ENCODE peak calls at places on chromosome 14, in six cellular contexts. R, A, W, C, B and Q are unnamed samples.

GRCh38 chr14:58071341-58071740 is 80.7 kb downstream of the ARMH4 start:
- DNase-seq in R (no peak), A (no peak), W (no peak), C (no peak), B (no peak), Q (no peak)

GRCh38 chr14:101705733-101706508 is 55.6 kb upstream of the PPP2R5C start:
- DNase-seq in R (no peak), A (no peak), W (no peak), C (no peak), B (peak; percentile 66), Q (no peak)

GRCh38 chr14:22699801-22700564 is 55.8 kb upstream of the OR6J1 start:
- DNase-seq in R (no peak), A (no peak), W (peak; percentile 58), C (peak; percentile 100), B (no peak), Q (no peak)

GRCh38 chr14:92942136-92942535 is 19.2 kb downstream of the CHGA start:
- DNase-seq in R (no peak), A (no peak), W (no peak), C (no peak), B (no peak), Q (no peak)

GRCh38 chr14:36747411-36748184 is 85.9 kb downstream of the PAX9 start:
- DNase-seq in R (no peak), A (no peak), W (peak; percentile 15), C (peak; percentile 44), B (no peak), Q (no peak)

GRCh38 chr14:96735509-96735908 is 61.7 kb upstream of the VRK1 start:
- DNase-seq in R (no peak), A (no peak), W (no peak), C (no peak), B (no peak), Q (no peak)

GRCh38 chr14:56333361-56334279 is 215.4 kb downstream of the PELI2 start:
- DNase-seq in R (no peak), A (no peak), W (no peak), C (peak; percentile 13), B (no peak), Q (no peak)

GRCh38 chr14:69614592-69614991 is 3.2 kb downstream of the SUSD6 start:
- DNase-seq in R (peak; percentile 84), A (no peak), W (no peak), C (no peak), B (no peak), Q (no peak)

GRCh38 chr14:63840981-63841380 is 11.8 kb upstream of the SYNE2 start:
- DNase-seq in R (no peak), A (no peak), W (no peak), C (peak; percentile 44), B (peak; percentile 89), Q (no peak)

GRCh38 chr14:56172571-56172971 is 54.4 kb downstream of the PELI2 start:
- DNase-seq in R (no peak), A (no peak), W (no peak), C (no peak), B (no peak), Q (no peak)

GRCh38 chr14:83257466-83258439 is 1724.1 kb upstream of the SEL1L start:
- DNase-seq in R (no peak), A (no peak), W (no peak), C (no peak), B (no peak), Q (no peak)

GRCh38 chr14:99387880-99388279 is 92.8 kb downstream of the SETD3 start:
- DNase-seq in R (no peak), A (no peak), W (no peak), C (no peak), B (no peak), Q (no peak)

GRCh38 chr14:99793213-99794155 is at the start of gene EML1:
- DNase-seq in R (no peak), A (peak; percentile 95), W (peak; percentile 95), C (peak; percentile 41), B (peak; percentile 86), Q (peak; percentile 92)

GRCh38 chr14:52068741-52069616 is at the start of gene NID2:
- DNase-seq in R (no peak), A (peak; percentile 36), W (peak; percentile 32), C (peak; percentile 20), B (peak; percentile 92), Q (no peak)

GRCh38 chr14:99395904-99396530 is 84.6 kb downstream of the SETD3 start:
- DNase-seq in R (no peak), A (no peak), W (no peak), C (no peak), B (peak; percentile 33), Q (no peak)

GRCh38 chr14:71551291-71551955 is 380.8 kb upstream of the RGS6 start:
- DNase-seq in R (no peak), A (no peak), W (no peak), C (no peak), B (no peak), Q (no peak)

GRCh38 chr14:30389134-30389900 is 169.6 kb upstream of the G2E3 start:
- DNase-seq in R (no peak), A (no peak), W (no peak), C (no peak), B (no peak), Q (no peak)

GRCh38 chr14:57487771-57488170 is 5.9 kb downstream of the CCDC198 start:
- DNase-seq in R (no peak), A (no peak), W (no peak), C (no peak), B (no peak), Q (no peak)

GRCh38 chr14:34175574-34175973 is 224.7 kb upstream of the EGLN3 start:
- DNase-seq in R (peak; percentile 46), A (no peak), W (no peak), C (no peak), B (no peak), Q (no peak)

GRCh38 chr14:82414853-82415539 is 881.3 kb upstream of the SEL1L start:
- DNase-seq in R (no peak), A (no peak), W (no peak), C (no peak), B (no peak), Q (no peak)

GRCh38 chr14:61184117-61184516 is 97.0 kb downstream of the TMEM30B start:
- DNase-seq in R (no peak), A (no peak), W (no peak), C (no peak), B (no peak), Q (no peak)
- TF ChIP-seq TAF1 in R (no peak), A (no peak), W (no peak), C (no peak), B (no peak), Q (no peak)

DNA sequence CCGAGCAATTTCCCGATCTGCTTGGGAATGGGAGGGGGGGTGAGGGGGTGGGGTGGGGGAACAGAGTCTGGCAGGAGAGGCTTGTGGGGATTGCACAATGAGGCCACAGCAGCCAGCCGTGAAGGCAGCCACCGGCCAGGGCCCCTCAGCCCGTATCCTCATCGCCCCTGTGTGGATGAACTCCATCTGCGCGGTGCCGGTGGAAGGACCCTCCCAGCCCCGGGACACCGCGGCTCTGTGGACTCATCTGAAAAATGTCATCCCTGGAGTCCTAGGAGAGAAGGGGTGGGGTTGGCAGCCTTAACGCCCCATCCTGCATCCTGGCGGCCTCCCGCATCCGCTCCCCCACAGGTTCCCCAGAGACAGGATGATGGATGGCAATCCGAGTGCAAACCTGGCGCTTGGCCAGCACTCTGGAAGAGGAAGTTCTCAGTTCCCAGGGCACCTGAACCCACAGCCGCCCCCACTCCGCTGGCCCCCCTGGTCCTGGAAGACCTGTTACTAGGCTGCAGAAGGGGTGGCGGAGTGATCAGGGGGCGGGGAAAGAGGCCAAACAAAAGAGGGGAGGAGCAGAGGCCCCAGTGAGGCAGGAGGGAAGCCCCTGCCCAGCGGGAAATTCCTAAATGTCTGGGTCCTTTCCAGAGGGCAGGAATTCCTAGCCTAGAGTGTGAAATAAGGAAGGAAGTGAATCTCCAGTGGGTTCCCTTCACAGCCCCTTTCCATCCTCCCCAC is 1.2 kb upstream of the TNFAIP2 start:
- DNase-seq in R (no peak), A (peak; percentile 55), W (peak; percentile 64), C (peak; percentile 74), B (peak; percentile 80), Q (no peak)
- TF ChIP-seq POLR2A in R (no peak), A (no peak), W (no peak), C (no peak), B (no peak), Q (no peak)

DNA sequence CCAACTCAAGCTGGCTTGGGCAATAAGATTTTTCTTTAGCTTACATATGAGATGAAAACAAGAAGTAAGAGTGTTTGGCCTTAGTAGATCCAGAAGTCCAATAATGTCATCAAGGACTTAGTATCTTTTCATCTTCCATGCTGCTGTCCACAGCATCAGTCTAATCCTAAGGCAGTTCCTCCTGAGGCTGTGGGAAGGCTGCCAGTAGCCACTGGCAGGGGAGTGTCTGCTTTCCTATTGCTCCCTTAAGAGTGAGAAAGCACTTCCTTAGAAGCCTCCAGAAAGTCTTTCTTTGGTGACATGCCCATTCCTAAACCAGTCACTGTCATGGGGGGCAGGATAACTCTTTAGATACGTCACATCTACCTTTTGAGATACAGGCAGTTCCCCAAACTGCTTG is 317.7 kb downstream of the BMP4 start:
- DNase-seq in R (no peak), A (no peak), W (no peak), C (no peak), B (no peak), Q (no peak)
- TF ChIP-seq TAF1 in R (no peak), A (no peak), W (no peak), C (no peak), B (no peak), Q (no peak)

GRCh38 chr14:105067140-105067968 is 2.1 kb upstream of the GPR132 start:
- DNase-seq in R (peak; percentile 55), A (no peak), W (no peak), C (no peak), B (no peak), Q (no peak)

GRCh38 chr14:105064721-105065143 is 498 bp downstream of the GPR132 start:
- DNase-seq in R (no peak), A (no peak), W (peak; percentile 28), C (peak; percentile 36), B (no peak), Q (no peak)

GRCh38 chr14:105064001-105064400 is 1.2 kb downstream of the GPR132 start:
- DNase-seq in R (no peak), A (no peak), W (no peak), C (no peak), B (no peak), Q (no peak)

GRCh38 chr14:105066285-105067071 is 1.2 kb upstream of the GPR132 start:
- DNase-seq in R (no peak), A (no peak), W (no peak), C (no peak), B (no peak), Q (no peak)

DNA sequence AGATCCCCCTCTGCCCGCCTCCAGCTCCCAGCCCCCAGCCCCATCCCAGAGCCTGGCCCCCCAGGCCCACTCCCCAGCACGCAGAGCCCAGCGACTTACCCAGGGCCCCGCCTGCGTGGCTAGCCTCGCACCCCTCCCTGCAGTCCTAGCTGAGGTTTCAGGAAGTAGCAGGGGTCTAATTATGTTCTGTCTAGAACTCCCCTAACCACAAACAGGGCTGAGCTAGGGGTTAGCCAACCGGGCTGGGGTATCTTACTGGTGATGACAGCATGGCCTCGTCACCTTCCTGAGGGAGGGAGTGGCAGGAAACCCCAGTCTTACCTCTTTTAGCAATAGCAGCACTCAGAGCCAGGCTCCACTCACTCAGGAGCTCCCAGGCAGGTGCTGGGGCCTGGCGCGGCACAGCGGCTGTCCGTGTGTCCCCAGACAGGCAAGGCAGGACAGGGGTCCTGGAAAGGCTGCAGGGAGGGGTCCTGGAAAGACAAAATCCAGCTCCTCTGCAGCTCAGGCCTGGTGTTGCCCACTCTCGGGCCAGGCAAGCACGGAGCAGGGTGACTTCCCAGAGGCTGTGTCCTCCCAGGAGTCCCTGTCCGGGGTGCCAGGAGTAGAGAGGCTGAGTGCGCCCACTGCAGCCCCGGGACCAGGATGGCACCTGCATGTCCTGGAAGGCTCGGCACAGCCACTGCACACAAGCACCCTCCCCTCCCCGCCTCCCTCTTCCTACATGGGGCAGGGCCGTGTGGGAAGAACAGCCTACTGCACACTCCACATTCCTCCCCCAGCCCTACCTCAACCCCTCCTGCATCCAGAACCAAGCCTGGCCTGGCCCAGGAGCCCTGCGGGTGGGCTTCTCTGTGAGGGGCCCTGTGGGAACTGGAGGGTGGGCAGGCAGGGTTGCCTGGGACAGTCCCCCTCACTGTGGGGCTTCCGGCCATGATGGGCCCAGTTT is at the start of gene GPR132:
- DNase-seq in R (peak; percentile 93), A (peak; percentile 86), W (no peak), C (no peak), B (no peak), Q (peak; percentile 81)
- TF ChIP-seq POLR2A in R (peak; percentile 91), A (peak; percentile 97), W (no peak), C (no peak), B (no peak), Q (peak; percentile 95)